ENCODE peak calls at places on chromosomes 13 and 19, in nine cellular contexts. One of them, this sample, is unnamed.
A peak's percentile ranks its signal among the peaks of the same experiment; 100 is the strongest.

GRCh38 chr13:112733661-112734379 is 44.0 kb downstream of the ATP11A start:
- DNase-seq in LoVo: no peak
- DNase-seq in mesenchymal stem cell: no peak
- DNase-seq in ACHN: no peak
- DNase-seq in activated naive CD8-positive, alpha-beta T cell treated with anti-CD3 and anti-CD28 coated beads for 36 hours: no peak
- DNase-seq in activated CD4-positive, CD25-positive, alpha-beta regulatory T cell: no peak
- DNase-seq in HFF-Myc: no peak
- DNase-seq in psoas muscle: no peak
- DNase-seq in upper lobe of right lung: peak; percentile 48
- DNase-seq in this sample: no peak

GRCh38 chr19:51777570-51778460 is 16.8 kb downstream of the FPR2 start:
- DNase-seq in activated naive CD8-positive, alpha-beta T cell treated with anti-CD3 and anti-CD28 coated beads for 36 hours: peak; percentile 17
- DNase-seq in activated CD4-positive, CD25-positive, alpha-beta regulatory T cell: no peak
- DNase-seq in ACHN: peak; percentile 60
- DNase-seq in psoas muscle: peak; percentile 44
- DNase-seq in LoVo: peak; percentile 66
- DNase-seq in HFF-Myc: peak; percentile 60
- DNase-seq in mesenchymal stem cell: peak; percentile 75
- DNase-seq in upper lobe of right lung: peak; percentile 72
- DNase-seq in this sample: peak; percentile 34

GRCh38 chr19:7534531-7534980 is 961 bp upstream of the PNPLA6 start:
- DNase-seq in psoas muscle: peak; percentile 68
- DNase-seq in activated CD4-positive, CD25-positive, alpha-beta regulatory T cell: no peak
- DNase-seq in LoVo: peak; percentile 41
- DNase-seq in mesenchymal stem cell: peak; percentile 98
- DNase-seq in HFF-Myc: peak; percentile 76
- DNase-seq in upper lobe of right lung: no peak
- DNase-seq in ACHN: peak; percentile 77
- DNase-seq in activated naive CD8-positive, alpha-beta T cell treated with anti-CD3 and anti-CD28 coated beads for 36 hours: peak; percentile 64
- DNase-seq in this sample: no peak

GRCh38 chr19:19475845-19476828 is 39.2 kb downstream of the TSSK6 start:
- DNase-seq in ACHN: peak; percentile 12
- DNase-seq in LoVo: no peak
- DNase-seq in activated naive CD8-positive, alpha-beta T cell treated with anti-CD3 and anti-CD28 coated beads for 36 hours: no peak
- DNase-seq in psoas muscle: no peak
- DNase-seq in HFF-Myc: no peak
- DNase-seq in upper lobe of right lung: no peak
- DNase-seq in mesenchymal stem cell: peak; percentile 33
- DNase-seq in activated CD4-positive, CD25-positive, alpha-beta regulatory T cell: no peak
- DNase-seq in this sample: no peak

GRCh38 chr13:69585656-69586055 is 522.0 kb upstream of the ATXN8OS start:
- DNase-seq in LoVo: peak; percentile 6
- DNase-seq in upper lobe of right lung: no peak
- DNase-seq in activated naive CD8-positive, alpha-beta T cell treated with anti-CD3 and anti-CD28 coated beads for 36 hours: no peak
- DNase-seq in ACHN: peak; percentile 13
- DNase-seq in psoas muscle: no peak
- DNase-seq in mesenchymal stem cell: peak; percentile 6
- DNase-seq in activated CD4-positive, CD25-positive, alpha-beta regulatory T cell: no peak
- DNase-seq in HFF-Myc: no peak
- DNase-seq in this sample: no peak

GRCh38 chr19:7868671-7869452 is 5.3 kb downstream of the PRR36 start:
- DNase-seq in HFF-Myc: no peak
- DNase-seq in activated naive CD8-positive, alpha-beta T cell treated with anti-CD3 and anti-CD28 coated beads for 36 hours: peak; percentile 91
- DNase-seq in activated CD4-positive, CD25-positive, alpha-beta regulatory T cell: peak; percentile 77
- DNase-seq in upper lobe of right lung: peak; percentile 90
- DNase-seq in ACHN: peak; percentile 82
- DNase-seq in LoVo: peak; percentile 93
- DNase-seq in mesenchymal stem cell: peak; percentile 68
- DNase-seq in psoas muscle: peak; percentile 63
- DNase-seq in this sample: peak; percentile 86

GRCh38 chr13:75219479-75220237 is 262.3 kb downstream of the TBC1D4 start:
- DNase-seq in activated naive CD8-positive, alpha-beta T cell treated with anti-CD3 and anti-CD28 coated beads for 36 hours: peak; percentile 84
- DNase-seq in ACHN: peak; percentile 62
- DNase-seq in LoVo: peak; percentile 69
- DNase-seq in mesenchymal stem cell: peak; percentile 54
- DNase-seq in psoas muscle: peak; percentile 77
- DNase-seq in upper lobe of right lung: peak; percentile 89
- DNase-seq in activated CD4-positive, CD25-positive, alpha-beta regulatory T cell: peak; percentile 65
- DNase-seq in HFF-Myc: no peak
- DNase-seq in this sample: peak; percentile 86

GRCh38 chr19:903266-903797 is 9.7 kb downstream of the R3HDM4 start:
- DNase-seq in upper lobe of right lung: no peak
- DNase-seq in HFF-Myc: no peak
- DNase-seq in mesenchymal stem cell: no peak
- DNase-seq in ACHN: no peak
- DNase-seq in psoas muscle: no peak
- DNase-seq in LoVo: no peak
- DNase-seq in activated naive CD8-positive, alpha-beta T cell treated with anti-CD3 and anti-CD28 coated beads for 36 hours: no peak
- DNase-seq in activated CD4-positive, CD25-positive, alpha-beta regulatory T cell: no peak
- DNase-seq in this sample: no peak

GRCh38 chr19:39398297-39398864 is 7.2 kb downstream of the MED29 start:
- DNase-seq in upper lobe of right lung: peak; percentile 87
- DNase-seq in activated CD4-positive, CD25-positive, alpha-beta regulatory T cell: no peak
- DNase-seq in ACHN: peak; percentile 50
- DNase-seq in LoVo: peak; percentile 86
- DNase-seq in activated naive CD8-positive, alpha-beta T cell treated with anti-CD3 and anti-CD28 coated beads for 36 hours: peak; percentile 63
- DNase-seq in mesenchymal stem cell: peak; percentile 92
- DNase-seq in psoas muscle: peak; percentile 80
- DNase-seq in HFF-Myc: no peak
- DNase-seq in this sample: peak; percentile 31

GRCh38 chr19:29845576-29846176 is 33.9 kb downstream of the CCNE1 start:
- DNase-seq in ACHN: peak; percentile 61
- DNase-seq in activated CD4-positive, CD25-positive, alpha-beta regulatory T cell: no peak
- DNase-seq in upper lobe of right lung: peak; percentile 67
- DNase-seq in psoas muscle: no peak
- DNase-seq in mesenchymal stem cell: peak; percentile 56
- DNase-seq in LoVo: peak; percentile 38
- DNase-seq in HFF-Myc: peak; percentile 26
- DNase-seq in activated naive CD8-positive, alpha-beta T cell treated with anti-CD3 and anti-CD28 coated beads for 36 hours: peak; percentile 68
- DNase-seq in this sample: no peak

GRCh38 chr19:16036397-16036925 is 39.8 kb upstream of the TPM4 start:
- DNase-seq in upper lobe of right lung: no peak
- DNase-seq in activated naive CD8-positive, alpha-beta T cell treated with anti-CD3 and anti-CD28 coated beads for 36 hours: no peak
- DNase-seq in activated CD4-positive, CD25-positive, alpha-beta regulatory T cell: no peak
- DNase-seq in LoVo: no peak
- DNase-seq in mesenchymal stem cell: no peak
- DNase-seq in ACHN: no peak
- DNase-seq in psoas muscle: no peak
- DNase-seq in HFF-Myc: no peak
- DNase-seq in this sample: no peak

GRCh38 chr13:39676315-39676876 is 20.9 kb downstream of the COG6 start:
- DNase-seq in LoVo: peak; percentile 47
- DNase-seq in psoas muscle: no peak
- DNase-seq in HFF-Myc: no peak
- DNase-seq in upper lobe of right lung: no peak
- DNase-seq in activated naive CD8-positive, alpha-beta T cell treated with anti-CD3 and anti-CD28 coated beads for 36 hours: no peak
- DNase-seq in activated CD4-positive, CD25-positive, alpha-beta regulatory T cell: no peak
- DNase-seq in ACHN: no peak
- DNase-seq in mesenchymal stem cell: peak; percentile 53
- DNase-seq in this sample: no peak

GRCh38 chr19:19900124-19900523 is 622 bp upstream of the ZNF93 start:
- DNase-seq in psoas muscle: no peak
- DNase-seq in mesenchymal stem cell: peak; percentile 79
- DNase-seq in LoVo: no peak
- DNase-seq in ACHN: no peak
- DNase-seq in HFF-Myc: no peak
- DNase-seq in upper lobe of right lung: no peak
- DNase-seq in activated naive CD8-positive, alpha-beta T cell treated with anti-CD3 and anti-CD28 coated beads for 36 hours: peak; percentile 16
- DNase-seq in activated CD4-positive, CD25-positive, alpha-beta regulatory T cell: no peak
- DNase-seq in this sample: no peak

GRCh38 chr19:30609656-30610270 is 237.6 kb downstream of the ZNF536 start:
- DNase-seq in HFF-Myc: no peak
- DNase-seq in mesenchymal stem cell: no peak
- DNase-seq in activated CD4-positive, CD25-positive, alpha-beta regulatory T cell: no peak
- DNase-seq in psoas muscle: no peak
- DNase-seq in LoVo: no peak
- DNase-seq in upper lobe of right lung: no peak
- DNase-seq in ACHN: no peak
- DNase-seq in activated naive CD8-positive, alpha-beta T cell treated with anti-CD3 and anti-CD28 coated beads for 36 hours: no peak
- DNase-seq in this sample: no peak

GRCh38 chr13:46058268-46058667 is 5.7 kb upstream of the ZC3H13 start:
- DNase-seq in LoVo: no peak
- DNase-seq in ACHN: no peak
- DNase-seq in HFF-Myc: no peak
- DNase-seq in psoas muscle: no peak
- DNase-seq in mesenchymal stem cell: no peak
- DNase-seq in activated naive CD8-positive, alpha-beta T cell treated with anti-CD3 and anti-CD28 coated beads for 36 hours: no peak
- DNase-seq in activated CD4-positive, CD25-positive, alpha-beta regulatory T cell: no peak
- DNase-seq in upper lobe of right lung: no peak
- DNase-seq in this sample: no peak

GRCh38 chr19:47757617-47758432 is 12.5 kb downstream of the NOP53 start:
- DNase-seq in mesenchymal stem cell: no peak
- DNase-seq in activated naive CD8-positive, alpha-beta T cell treated with anti-CD3 and anti-CD28 coated beads for 36 hours: no peak
- DNase-seq in LoVo: no peak
- DNase-seq in HFF-Myc: no peak
- DNase-seq in ACHN: no peak
- DNase-seq in upper lobe of right lung: no peak
- DNase-seq in psoas muscle: no peak
- DNase-seq in activated CD4-positive, CD25-positive, alpha-beta regulatory T cell: no peak
- DNase-seq in this sample: no peak

GRCh38 chr13:27353166-27353583 is 71.2 kb upstream of the GTF3A start:
- DNase-seq in upper lobe of right lung: no peak
- DNase-seq in HFF-Myc: no peak
- DNase-seq in ACHN: peak; percentile 41
- DNase-seq in activated CD4-positive, CD25-positive, alpha-beta regulatory T cell: no peak
- DNase-seq in mesenchymal stem cell: peak; percentile 89
- DNase-seq in psoas muscle: no peak
- DNase-seq in activated naive CD8-positive, alpha-beta T cell treated with anti-CD3 and anti-CD28 coated beads for 36 hours: no peak
- DNase-seq in LoVo: peak; percentile 15
- DNase-seq in this sample: no peak

GRCh38 chr19:34994286-34994642 is 5.9 kb upstream of the GRAMD1A start:
- DNase-seq in HFF-Myc: no peak
- DNase-seq in psoas muscle: no peak
- DNase-seq in mesenchymal stem cell: no peak
- DNase-seq in activated naive CD8-positive, alpha-beta T cell treated with anti-CD3 and anti-CD28 coated beads for 36 hours: no peak
- DNase-seq in upper lobe of right lung: no peak
- DNase-seq in ACHN: no peak
- DNase-seq in LoVo: no peak
- DNase-seq in activated CD4-positive, CD25-positive, alpha-beta regulatory T cell: no peak
- DNase-seq in this sample: no peak

GRCh38 chr19:43780706-43781525 is at the start of gene KCNN4:
- DNase-seq in activated CD4-positive, CD25-positive, alpha-beta regulatory T cell: peak; percentile 36
- DNase-seq in ACHN: no peak
- DNase-seq in mesenchymal stem cell: peak; percentile 48
- DNase-seq in upper lobe of right lung: peak; percentile 70
- DNase-seq in psoas muscle: no peak
- DNase-seq in HFF-Myc: peak; percentile 61
- DNase-seq in LoVo: peak; percentile 33
- DNase-seq in activated naive CD8-positive, alpha-beta T cell treated with anti-CD3 and anti-CD28 coated beads for 36 hours: peak; percentile 75
- DNase-seq in this sample: peak; percentile 34

GRCh38 chr13:71602327-71602726 is 264.7 kb downstream of the DACH1 start:
- DNase-seq in mesenchymal stem cell: no peak
- DNase-seq in activated CD4-positive, CD25-positive, alpha-beta regulatory T cell: no peak
- DNase-seq in upper lobe of right lung: no peak
- DNase-seq in ACHN: no peak
- DNase-seq in LoVo: no peak
- DNase-seq in activated naive CD8-positive, alpha-beta T cell treated with anti-CD3 and anti-CD28 coated beads for 36 hours: no peak
- DNase-seq in HFF-Myc: no peak
- DNase-seq in psoas muscle: no peak
- DNase-seq in this sample: no peak

This sample was measured in T-cell.